ENCODE peak calls at places on chromosome 7, in six cellular contexts. G is endodermal cell, A is MG63, P is Panc1, S is astrocyte, M is sigmoid colon. O is an unnamed sample. For H3K27me3 and H3K36me3, the result is how much of the 10 kb centered on the place peaks cover.

GRCh38 chr7:158111556-158111880 is 476.1 kb downstream of the PTPRN2 start:
- DNase-seq in M (no peak), A (no peak), P (no peak), S (no peak), G (no peak), O (no peak)

GRCh38 chr7:90788057-90788456 is 191.9 kb downstream of the CDK14 start:
- DNase-seq in A (no peak), M (no peak), S (peak), P (no peak), G (peak), O (no peak)

GRCh38 chr7:138980575-138981285 is 459 bp downstream of the KIAA1549 start:
- DNase-seq in A (no peak), S (no peak), M (no peak), P (no peak), G (peak), O (no peak)

GRCh38 chr7:101817031-101817929 is at the start of gene CUX1:
- DNase-seq in P (no peak), A (no peak), S (no peak), G (peak), M (peak), O (peak)

GRCh38 chr7:42702647-42703046 is 209.2 kb downstream of the C7orf25 start:
- DNase-seq in M (no peak), P (no peak), G (no peak), A (no peak), S (no peak), O (peak)

GRCh38 chr7:86660950-86661462 is 17.3 kb downstream of the GRM3 start:
- DNase-seq in P (no peak), A (no peak), G (no peak), M (no peak), S (no peak), O (no peak)

GRCh38 chr7:116227678-116228239 is 17.4 kb downstream of the TES start:
- DNase-seq in A (no peak), P (peak), G (no peak), S (peak), M (no peak), O (no peak)

GRCh38 chr7:37411444-37412034 is 37.1 kb downstream of the ELMO1 start:
- DNase-seq in A (no peak), G (no peak), P (no peak), M (no peak), S (no peak), O (no peak)

GRCh38 chr7:159067870-159068787 is 76.5 kb downstream of the VIPR2 start:
- DNase-seq in A (no peak), P (no peak), M (peak), G (peak), S (no peak), O (peak)

GRCh38 chr7:138460176-138460648 is at the start of gene TRIM24:
- DNase-seq in M (peak), A (peak), S (peak), G (no peak), P (no peak), O (peak)

GRCh38 chr7:84193787-84194186 is 802 bp downstream of the SEMA3A start:
- DNase-seq in A (no peak), P (no peak), M (no peak), G (no peak), S (no peak), O (no peak)

GRCh38 chr7:23685770-23686169 is 5.8 kb downstream of the FAM221A start:
- DNase-seq in S (no peak), A (no peak), M (no peak), P (no peak), G (no peak), O (no peak)

GRCh38 chr7:158754746-158755444 is 50.3 kb upstream of the NCAPG2 start:
- DNase-seq in A (no peak), P (no peak), M (no peak), S (no peak), G (no peak), O (no peak)

GRCh38 chr7:26653430-26653911 is 210.9 kb downstream of the SKAP2 start:
- DNase-seq in P (no peak), A (no peak), M (no peak), G (no peak), S (no peak), O (no peak)

GRCh38 chr7:127392566-127393369 is at the start of gene ZNF800:
- DNase-seq in P (peak), A (peak), S (peak), M (peak), G (peak), O (peak)

GRCh38 chr7:85274452-85274851 is 87.6 kb upstream of the SEMA3D start:
- DNase-seq in A (no peak), G (no peak), S (no peak), P (no peak), M (no peak), O (no peak)

GRCh38 chr7:16918288-16918895 is 36.6 kb upstream of the AGR3 start:
- DNase-seq in A (no peak), S (peak), M (no peak), P (peak), G (peak), O (no peak)

GRCh38 chr7:78953090-78953489 is 500.4 kb downstream of the MAGI2 start:
- DNase-seq in S (no peak), P (no peak), M (no peak), G (no peak), A (no peak), O (no peak)

GRCh38 chr7:98291717-98292116 is 10.2 kb downstream of the BRI3 start:
- DNase-seq in M (no peak), A (no peak), P (no peak), S (no peak), G (no peak), O (peak)

GRCh38 chr7:28083998-28084985 is 96.3 kb downstream of the JAZF1 start:
- DNase-seq in M (no peak), G (no peak), A (no peak), S (no peak), P (no peak), O (no peak)

GRCh38 chr7:74178632-74179031 is 4.5 kb downstream of the EIF4H start:
- DNase-seq in G (no peak), A (no peak), M (no peak), P (no peak), S (peak), O (no peak)

GRCh38 chr7:74365320-74366022 is 76.3 kb downstream of the CLIP2 start:
- DNase-seq in P (no peak), G (peak), A (peak), M (peak), S (peak), O (peak)

GRCh38 chr7:54069843-54070242 is 472.3 kb upstream of the VSTM2A start:
- DNase-seq in P (no peak), M (no peak), A (no peak), S (no peak), G (no peak), O (no peak)

GRCh38 chr7:103540986-103541385 is 95.0 kb upstream of the SLC26A5 start:
- DNase-seq in S (no peak), M (no peak), A (peak), P (no peak), G (no peak), O (no peak)

GRCh38 chr7:47088329-47089067 is 493.4 kb downstream of the TNS3 start:
- DNase-seq in A (peak), P (peak), S (peak), G (peak), M (peak), O (peak)

GRCh38 chr7:112995091-112995824 is 91.4 kb downstream of the GPR85 start:
- DNase-seq in M (no peak), S (peak), G (peak), A (peak), P (no peak), O (no peak)

GRCh38 chr7:109772161-109772560 is 1202.5 kb downstream of the DNAJB9 start:
- DNase-seq in M (no peak), P (no peak), A (no peak), S (no peak), G (no peak), O (no peak)

GRCh38 chr7:104272767-104273384 is 55.5 kb upstream of the LHFPL3 start:
- DNase-seq in P (no peak), A (no peak), M (no peak), G (no peak), S (peak), O (peak)

GRCh38 chr7:151138541-151138910 is 29.0 kb downstream of the GBX1 start:
- DNase-seq in P (no peak), M (peak), A (no peak), S (no peak), G (peak), O (peak)

GRCh38 chr7:158134824-158135223 is 452.8 kb downstream of the PTPRN2 start:
- DNase-seq in G (no peak), M (no peak), A (no peak), S (no peak), P (no peak), O (peak)

GRCh38 chr7:134707663-134708383 is 61.2 kb downstream of the BPGM start:
- DNase-seq in A (no peak), S (no peak), P (no peak), G (no peak), M (no peak), O (no peak)
- H3K4me3 ChIP-seq in A (no peak), S (no peak), P (no peak), G (no peak), M (no peak), O (no peak)

GRCh38 chr7:30698481-30698880 is 16.2 kb upstream of the CRHR2 start:
- DNase-seq in S (no peak), G (no peak), A (no peak), M (no peak), P (no peak), O (peak)
- H3K27me3 ChIP-seq in S (under half), G (under half), A (under half), M (under half), P (under half), O (under half)

DNA sequence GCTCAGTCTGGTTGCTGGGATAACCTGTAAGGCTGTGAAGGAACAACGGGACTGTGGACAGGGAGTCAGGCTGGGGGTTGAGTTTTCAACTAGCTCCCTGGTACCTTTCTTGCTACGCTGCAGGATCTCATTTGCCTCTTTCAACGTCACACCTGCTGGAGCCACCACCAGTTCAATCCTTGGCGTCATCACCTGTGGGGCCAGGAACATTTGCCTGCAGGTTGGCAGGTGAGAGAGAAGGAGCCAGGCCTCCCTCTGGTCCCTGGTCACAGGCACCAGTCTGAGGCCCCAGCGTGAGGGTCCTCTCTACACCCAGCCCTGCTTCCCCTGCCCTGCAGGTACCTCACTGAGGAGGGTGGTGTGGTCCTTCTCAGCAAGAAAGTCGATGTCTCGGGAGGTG is 9.8 kb downstream of the IMPDH1 start:
- DNase-seq in S (no peak), P (no peak), M (no peak), G (no peak), A (no peak), O (no peak)
- H3K36me3 ChIP-seq in S (under half), P (under half), M (under half), G (under half), A (under half), O (under half)

GRCh38 chr7:142787034-142787768 is 16.4 kb downstream of the PRSS2 start:
- DNase-seq in A (no peak), G (no peak), M (no peak), S (no peak), P (no peak), O (no peak)
- H3K4me3 ChIP-seq in A (no peak), G (no peak), M (no peak), S (no peak), P (no peak), O (no peak)

O was measured in H7.